ENCODE peak calls at places on chromosomes 5 and 9, in seven cellular contexts. A is ovary, P is upper lobe of left lung, D is SK-N-SH, T is K562, W is transverse colon, E is A549. L is an unnamed sample.
A peak's percentile ranks its signal among the peaks of the same experiment; 100 is the strongest.

GRCh38 chr5:32074401-32074800 is 99.7 kb downstream of the GOLPH3 start:
- DNase-seq in E (no peak), D (no peak), P (no peak), W (no peak), A (no peak), T (peak; percentile 50), L (no peak)

GRCh38 chr5:171629221-171630005 is 156.2 kb upstream of the SMIM23 start:
- DNase-seq in A (no peak), D (no peak), P (no peak), T (no peak), E (peak; percentile 30), W (no peak), L (peak; percentile 41)

GRCh38 chr5:113118765-113119164 is 142.2 kb downstream of the DCP2 start:
- DNase-seq in W (no peak), T (no peak), P (peak; percentile 13), D (peak; percentile 51), E (no peak), A (peak; percentile 45), L (no peak)

GRCh38 chr9:98019098-98019497 is 36.0 kb downstream of the ANP32B start:
- DNase-seq in E (no peak), D (no peak), P (no peak), T (no peak), W (no peak), A (no peak), L (no peak)

GRCh38 chr5:168734657-168735344 is 155.6 kb upstream of the PANK3 start:
- DNase-seq in E (no peak), A (no peak), T (no peak), W (no peak), P (no peak), D (no peak), L (peak; percentile 78)

GRCh38 chr9:32854271-32854670 is 70.9 kb downstream of the TMEM215 start:
- DNase-seq in D (no peak), T (no peak), W (no peak), P (no peak), A (no peak), E (no peak), L (no peak)

GRCh38 chr9:75834878-75835277 is 55.6 kb upstream of the PCSK5 start:
- DNase-seq in T (no peak), E (no peak), A (no peak), P (no peak), W (no peak), D (no peak), L (no peak)

GRCh38 chr9:110217656-110218099 is 9.7 kb upstream of the C9orf152 start:
- DNase-seq in W (no peak), D (peak; percentile 35), E (no peak), A (no peak), P (no peak), T (peak; percentile 24), L (no peak)

GRCh38 chr9:128420651-128421473 is at the start of gene CERCAM:
- DNase-seq in W (peak; percentile 65), P (peak; percentile 92), T (peak; percentile 72), D (peak; percentile 95), E (peak; percentile 72), A (peak; percentile 77), L (peak; percentile 78)

GRCh38 chr5:33734541-33734940 is 157.2 kb downstream of the ADAMTS12 start:
- DNase-seq in P (no peak), T (no peak), W (no peak), A (peak; percentile 15), E (no peak), D (no peak), L (no peak)

GRCh38 chr9:112571624-112572341 is 85.2 kb downstream of the KIAA1958 start:
- DNase-seq in D (no peak), T (no peak), E (no peak), W (no peak), P (no peak), A (no peak), L (no peak)

GRCh38 chr5:132759114-132760042 is 12.2 kb downstream of the CCNI2 start:
- DNase-seq in T (no peak), D (no peak), W (peak; percentile 5), P (no peak), E (no peak), A (no peak), L (no peak)

GRCh38 chr5:169795311-169795710 is 158.2 kb downstream of the DOCK2 start:
- DNase-seq in T (peak; percentile 38), A (no peak), W (no peak), E (no peak), P (no peak), D (no peak), L (no peak)

GRCh38 chr9:6905850-6906375 is 148.1 kb downstream of the KDM4C start:
- DNase-seq in W (no peak), T (no peak), P (no peak), E (no peak), A (no peak), D (no peak), L (no peak)

GRCh38 chr9:37486616-37487544 is 1.1 kb downstream of the POLR1E start:
- DNase-seq in E (no peak), W (peak; percentile 31), D (peak; percentile 23), T (peak; percentile 35), A (peak; percentile 41), P (no peak), L (peak; percentile 86)

GRCh38 chr5:120934003-120934402 is 469.9 kb downstream of the PRR16 start:
- DNase-seq in P (no peak), T (no peak), D (no peak), A (no peak), E (no peak), W (peak; percentile 43), L (no peak)

GRCh38 chr5:171155621-171156020 is 153.4 kb upstream of the TLX3 start:
- DNase-seq in W (no peak), T (no peak), E (no peak), A (no peak), P (no peak), D (no peak), L (no peak)

GRCh38 chr9:121823451-121824169 is 172.2 kb downstream of the DAB2IP start:
- DNase-seq in W (no peak), A (peak; percentile 7), D (no peak), E (no peak), T (no peak), P (no peak), L (no peak)

GRCh38 chr9:85202596-85202995 is 533.1 kb downstream of the NTRK2 start:
- DNase-seq in W (no peak), T (no peak), D (no peak), P (no peak), E (no peak), A (no peak), L (no peak)

GRCh38 chr9:36204906-36205547 is 14.3 kb downstream of the CLTA start:
- DNase-seq in T (peak; percentile 23), P (no peak), E (peak; percentile 54), W (no peak), A (no peak), D (peak; percentile 33), L (peak; percentile 50)

GRCh38 chr9:92614763-92615441 is 55.0 kb downstream of the IPPK start:
- DNase-seq in W (no peak), T (no peak), E (no peak), D (no peak), P (no peak), A (peak; percentile 56), L (peak; percentile 63)

DNA sequence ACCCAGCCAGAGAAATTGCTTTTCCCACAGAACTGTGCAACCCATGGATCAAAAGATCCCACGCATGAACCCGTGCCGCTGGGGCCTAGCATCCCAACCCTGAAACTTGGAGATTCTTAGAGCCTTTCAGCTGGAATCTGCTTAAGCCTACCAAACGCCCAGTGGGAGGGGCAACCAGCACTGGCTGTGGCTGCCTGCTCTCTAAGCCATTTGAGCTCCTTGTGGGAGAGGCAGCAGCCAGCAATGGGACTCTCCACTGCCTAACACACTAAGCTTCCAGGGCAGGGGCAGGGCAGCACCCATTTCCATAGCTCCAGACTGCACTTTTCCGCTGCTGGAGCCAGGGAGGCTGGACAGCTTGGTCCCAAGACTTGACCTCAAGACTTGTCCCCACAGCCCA is 437.3 kb downstream of the MTRR start:
- DNase-seq in A (no peak), E (no peak), W (no peak), D (no peak), P (no peak), T (no peak), L (no peak)
- TF ChIP-seq EP300 in A (no peak), E (no peak), W (no peak), D (no peak), P (no peak), T (no peak), L (no peak)

GRCh38 chr5:134411228-134411545 is 494 bp downstream of the CDKN2AIPNL start:
- DNase-seq in D (no peak), W (no peak), P (no peak), T (no peak), E (no peak), A (no peak), L (no peak)

GRCh38 chr5:134413046-134413445 is 1.4 kb upstream of the CDKN2AIPNL start:
- DNase-seq in D (no peak), W (no peak), P (no peak), T (peak; percentile 21), A (no peak), E (no peak), L (no peak)

GRCh38 chr5:134410822-134411221 is 859 bp downstream of the CDKN2AIPNL start:
- DNase-seq in T (no peak), W (no peak), E (no peak), A (no peak), P (no peak), D (no peak), L (no peak)

GRCh38 chr5:134409321-134409720 is 2.4 kb downstream of the CDKN2AIPNL start:
- DNase-seq in P (no peak), A (no peak), E (no peak), T (no peak), D (no peak), W (no peak), L (no peak)

GRCh38 chr5:134411546-134412266 is at the start of gene CDKN2AIPNL:
- DNase-seq in D (peak; percentile 97), A (peak; percentile 91), W (peak; percentile 94), T (peak; percentile 92), P (peak; percentile 98), E (peak; percentile 94), L (peak; percentile 95)
- TF ChIP-seq EP300 in D (peak; percentile 65), A (no peak), W (no peak), T (peak; percentile 41), P (no peak), E (no peak), L (no peak)

GRCh38 chr5:135114759-135115158 is 80.7 kb upstream of the PITX1 start:
- DNase-seq in A (no peak), E (no peak), D (no peak), T (no peak), P (no peak), W (no peak), L (no peak)

GRCh38 chr5:135110941-135111596 is 77.0 kb upstream of the PITX1 start:
- DNase-seq in A (no peak), P (no peak), D (no peak), E (no peak), W (no peak), T (no peak), L (no peak)

GRCh38 chr5:135113323-135113722 is 79.3 kb upstream of the PITX1 start:
- DNase-seq in P (no peak), E (no peak), W (no peak), T (no peak), A (no peak), D (no peak), L (no peak)

GRCh38 chr5:135108992-135109391 is 75.0 kb upstream of the PITX1 start:
- DNase-seq in T (no peak), E (no peak), W (no peak), D (no peak), P (no peak), A (no peak), L (peak; percentile 57)

GRCh38 chr5:135112008-135112670 is 78.1 kb upstream of the PITX1 start:
- DNase-seq in A (no peak), W (no peak), D (no peak), E (no peak), P (no peak), T (no peak), L (peak; percentile 15)
- TF ChIP-seq EP300 in A (no peak), W (no peak), D (no peak), E (no peak), P (no peak), T (no peak), L (no peak)

GRCh38 chr9:70470050-70471015 is 55.9 kb upstream of the KLF9 start:
- DNase-seq in A (no peak), T (no peak), D (no peak), P (no peak), W (peak; percentile 82), E (no peak), L (no peak)
- TF ChIP-seq EP300 in A (no peak), T (no peak), D (no peak), P (no peak), W (peak; percentile 27), E (no peak), L (no peak)